ENCODE peak calls at places on chromosomes 2 and 18, in seven cellular contexts. X, P, F, Q, Y, V and Z are unnamed samples.
A peak's percentile ranks its signal among the peaks of the same experiment; 100 is the strongest.

GRCh38 chr2:45218931-45219339 is 209.7 kb upstream of the SIX2 start:
- DNase-seq in F (no peak), P (no peak), V (no peak), Y (peak; percentile 16), X (no peak), Q (no peak), Z (peak; percentile 82)

GRCh38 chr2:146992466-146992865 is 852.4 kb upstream of the ACVR2A start:
- DNase-seq in V (no peak), P (no peak), F (no peak), Q (no peak), X (no peak), Y (no peak), Z (no peak)

GRCh38 chr2:212970132-212970531 is 181.3 kb downstream of the IKZF2 start:
- DNase-seq in F (no peak), Q (no peak), X (no peak), P (no peak), V (no peak), Y (no peak), Z (no peak)

GRCh38 chr2:232521098-232521497 is 910 bp downstream of the PRSS56 start:
- DNase-seq in F (no peak), Y (no peak), V (no peak), X (no peak), P (no peak), Q (no peak), Z (no peak)

GRCh38 chr2:239685556-239685955 is 284.7 kb upstream of the HDAC4 start:
- DNase-seq in Q (no peak), Y (no peak), F (no peak), X (no peak), V (no peak), P (no peak), Z (no peak)

GRCh38 chr18:22088029-22088428 is 81.4 kb upstream of the GATA6 start:
- DNase-seq in V (peak; percentile 80), P (no peak), Q (no peak), F (no peak), X (no peak), Y (no peak), Z (no peak)

GRCh38 chr2:176167398-176167797 is 10.3 kb downstream of the HOXD3 start:
- DNase-seq in P (no peak), V (no peak), F (no peak), Q (no peak), X (no peak), Y (no peak), Z (no peak)

GRCh38 chr2:196992466-196992865 is 66.0 kb upstream of the PGAP1 start:
- DNase-seq in Y (no peak), X (no peak), P (no peak), V (no peak), F (no peak), Q (no peak), Z (no peak)

GRCh38 chr18:4035521-4035920 is 419.6 kb downstream of the DLGAP1 start:
- DNase-seq in X (no peak), Q (no peak), P (no peak), V (no peak), Y (no peak), F (no peak), Z (peak; percentile 56)

GRCh38 chr2:176212276-176212675 is 23.8 kb downstream of the HOXD1 start:
- DNase-seq in Q (no peak), X (no peak), V (no peak), Y (no peak), F (no peak), P (no peak), Z (no peak)

GRCh38 chr2:95372845-95373244 is 29.7 kb upstream of the FAHD2A start:
- DNase-seq in V (no peak), Y (no peak), P (no peak), Q (no peak), F (no peak), X (no peak), Z (no peak)

GRCh38 chr2:10196275-10196892 is 73.8 kb downstream of the RRM2 start:
- DNase-seq in Q (no peak), V (peak; percentile 46), Y (no peak), F (no peak), P (no peak), X (no peak), Z (no peak)

GRCh38 chr2:166671235-166671634 is 177.2 kb upstream of the SCN7A start:
- DNase-seq in V (no peak), F (no peak), Y (no peak), Q (no peak), P (no peak), X (no peak), Z (no peak)

GRCh38 chr2:27963454-27963853 is 72.9 kb downstream of the BABAM2 start:
- DNase-seq in Y (no peak), P (no peak), Q (no peak), X (no peak), V (no peak), F (no peak), Z (no peak)